ENCODE peak calls at places on chromosomes 13 and 19, in seven cellular contexts. N, K, E, M, V, B and X are unnamed samples.

GRCh38 chr19:13092608-13093260 is 9.9 kb downstream of the LYL1 start:
- DNase-seq in B (no peak), E (peak; percentile 58), V (no peak), N (no peak), K (no peak), M (peak; percentile 20), X (no peak)

GRCh38 chr13:65965496-65965895 is 1264.6 kb downstream of the PCDH9 start:
- DNase-seq in E (peak; percentile 20), K (no peak), N (no peak), V (no peak), B (peak; percentile 33), M (no peak), X (no peak)

GRCh38 chr13:74250738-74251190 is 116.6 kb upstream of the KLF12 start:
- DNase-seq in E (peak; percentile 75), V (no peak), N (no peak), K (no peak), M (no peak), B (peak; percentile 42), X (no peak)

GRCh38 chr19:35429698-35430097 is 18.4 kb upstream of the FFAR2 start:
- DNase-seq in M (no peak), E (no peak), B (no peak), K (peak; percentile 39), N (no peak), V (no peak), X (no peak)

GRCh38 chr19:30999726-31000125 is 349.5 kb downstream of the TSHZ3 start:
- DNase-seq in B (no peak), V (no peak), N (no peak), K (no peak), M (no peak), E (no peak), X (no peak)

GRCh38 chr13:105035092-105035491 is 1500.4 kb downstream of the EFNB2 start:
- DNase-seq in B (no peak), K (no peak), M (peak; percentile 67), E (no peak), V (no peak), N (no peak), X (no peak)

GRCh38 chr13:78323848-78324247 is 279.5 kb downstream of the POU4F1 start:
- DNase-seq in B (peak; percentile 2), E (no peak), K (no peak), V (no peak), M (peak; percentile 66), N (no peak), X (no peak)

GRCh38 chr19:38034153-38034835 is 127.3 kb downstream of the SIPA1L3 start:
- DNase-seq in M (no peak), V (no peak), N (no peak), K (no peak), E (peak; percentile 62), B (no peak), X (peak; percentile 81)

GRCh38 chr13:27599845-27600553 is 20.3 kb downstream of the LNX2 start:
- DNase-seq in B (peak; percentile 67), E (peak; percentile 67), K (peak; percentile 31), V (no peak), N (peak; percentile 23), M (peak; percentile 70), X (no peak)

GRCh38 chr19:17861542-17862402 is 2.1 kb downstream of the RPL18A start:
- DNase-seq in M (no peak), N (no peak), E (no peak), V (no peak), B (no peak), K (no peak), X (no peak)

GRCh38 chr19:3651684-3652083 is 25.1 kb upstream of the CACTIN start:
- DNase-seq in M (no peak), V (no peak), E (no peak), N (no peak), B (no peak), K (no peak), X (no peak)

GRCh38 chr13:30690282-30691188 is 44.8 kb upstream of the ALOX5AP start:
- DNase-seq in M (no peak), E (peak; percentile 99), K (peak; percentile 31), B (peak; percentile 98), N (peak; percentile 75), V (no peak), X (peak; percentile 87)

GRCh38 chr19:41531438-41532311 is 44.3 kb upstream of the CEACAM21 start:
- DNase-seq in N (no peak), M (peak; percentile 98), E (peak; percentile 31), K (peak; percentile 72), B (peak; percentile 56), V (no peak), X (peak; percentile 84)

GRCh38 chr19:1520203-1520780 is 3.6 kb upstream of the PLK5 start:
- DNase-seq in E (no peak), M (no peak), V (no peak), K (no peak), N (no peak), B (no peak), X (no peak)

GRCh38 chr19:45601524-45602522 is at the start of gene GPR4:
- DNase-seq in M (no peak), B (no peak), V (peak; percentile 81), N (peak; percentile 45), K (peak; percentile 47), E (no peak), X (no peak)

GRCh38 chr13:102191951-102192461 is 209.8 kb downstream of the FGF14 start:
- DNase-seq in M (peak; percentile 4), V (no peak), K (no peak), B (peak; percentile 92), E (peak; percentile 62), N (no peak), X (no peak)

GRCh38 chr19:33947565-33947964 is 150.9 kb downstream of the KCTD15 start:
- DNase-seq in M (no peak), V (no peak), E (no peak), B (no peak), N (no peak), K (peak; percentile 3), X (peak; percentile 54)

GRCh38 chr19:2719910-2720776 is 1.0 kb downstream of the DIRAS1 start:
- DNase-seq in M (no peak), K (no peak), N (no peak), V (peak; percentile 63), E (peak; percentile 40), B (peak; percentile 26), X (no peak)

GRCh38 chr13:42876270-42876714 is 94.9 kb downstream of the FAM216B start:
- DNase-seq in M (no peak), N (no peak), E (no peak), K (no peak), B (no peak), V (peak; percentile 51), X (peak; percentile 59)

GRCh38 chr13:48188640-48189039 is 44.4 kb upstream of the ITM2B start:
- DNase-seq in V (no peak), N (no peak), M (no peak), E (no peak), K (no peak), B (no peak), X (no peak)

GRCh38 chr13:41053384-41053826 is 7.9 kb upstream of the WBP4 start:
- DNase-seq in N (no peak), E (peak; percentile 49), M (no peak), V (no peak), B (peak; percentile 63), K (peak; percentile 14), X (no peak)

GRCh38 chr13:80550856-80551532 is 210.1 kb upstream of the SPRY2 start:
- DNase-seq in N (no peak), V (no peak), M (peak; percentile 31), K (peak; percentile 0), E (no peak), B (peak; percentile 37), X (no peak)

GRCh38 chr19:49427855-49428546 is 2.8 kb downstream of the GFY start:
- DNase-seq in N (no peak), B (no peak), K (peak; percentile 73), V (peak; percentile 89), E (no peak), M (no peak), X (peak; percentile 78)

DNA sequence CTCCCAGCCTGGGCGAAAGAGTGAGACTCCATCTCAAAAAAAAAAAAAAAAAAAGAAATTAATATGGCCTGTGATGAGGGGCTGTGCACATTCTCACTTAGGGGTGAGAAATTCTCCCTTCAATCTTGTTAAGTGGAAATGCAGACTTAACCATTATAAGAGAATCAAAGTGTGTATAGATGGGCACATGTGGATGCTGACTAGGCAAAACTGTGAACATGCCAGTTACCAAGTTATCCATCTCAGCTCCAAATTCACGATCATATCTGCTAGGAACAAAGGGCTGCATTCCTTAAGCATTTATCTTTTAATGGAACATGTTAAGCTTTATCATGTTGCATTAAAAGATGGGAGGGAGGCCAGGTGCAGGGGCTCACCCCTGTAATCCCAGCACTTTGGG is 4.3 kb downstream of the ZNF560 start:
- DNase-seq in B (no peak), N (no peak), K (no peak), E (no peak), M (no peak), V (no peak), X (no peak)
- H3K9me3 ChIP-seq in B (no peaks in the 10 kb centered on the region), N (no peaks in the 10 kb centered on the region), K (peaks cover 4% of the 10 kb centered on the region), E (peaks cover 9% of the 10 kb centered on the region), M (peaks cover 1% of the 10 kb centered on the region), V (peaks cover 62% of the 10 kb centered on the region), X (peaks cover 16% of the 10 kb centered on the region)

DNA sequence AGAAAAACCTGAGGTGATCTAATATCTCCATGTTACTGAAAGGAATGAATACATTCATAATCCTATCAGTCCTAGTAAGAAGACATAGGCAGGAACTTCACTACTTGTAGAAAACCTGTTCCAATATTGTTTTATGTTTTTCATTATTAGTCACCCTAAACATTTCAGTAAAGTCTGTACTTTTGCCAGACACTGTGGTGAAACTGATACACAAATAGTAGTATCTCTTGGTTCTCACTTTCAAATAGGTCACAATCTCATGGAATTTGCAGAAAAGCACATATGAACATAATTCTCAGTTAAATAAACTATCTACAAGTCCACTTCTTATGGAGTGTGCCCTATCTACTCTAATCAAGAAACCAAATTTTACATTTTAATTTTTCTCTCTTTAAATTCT is 88.3 kb upstream of the PCDH9 start:
- DNase-seq in N (no peak), E (peak; percentile 16), V (no peak), K (no peak), B (peak; percentile 17), M (no peak), X (no peak)
- H3K4me2 ChIP-seq in N (no peak overlapping the region), E (no peak overlapping the region), V (no peak overlapping the region), K (no peak overlapping the region), B (no peak overlapping the region), M (no peak overlapping the region), X (no peak overlapping the region)

GRCh38 chr19:20238025-20238623 is 71.1 kb downstream of the ZNF486 start:
- DNase-seq in M (peak; percentile 88), K (peak; percentile 75), E (peak; percentile 77), B (peak; percentile 90), N (peak; percentile 90), V (peak; percentile 97), X (peak; percentile 98)

GRCh38 chr19:20233105-20233504 is 66.1 kb downstream of the ZNF486 start:
- DNase-seq in K (peak; percentile 44), V (no peak), M (no peak), E (no peak), B (no peak), N (peak; percentile 51), X (no peak)

DNA sequence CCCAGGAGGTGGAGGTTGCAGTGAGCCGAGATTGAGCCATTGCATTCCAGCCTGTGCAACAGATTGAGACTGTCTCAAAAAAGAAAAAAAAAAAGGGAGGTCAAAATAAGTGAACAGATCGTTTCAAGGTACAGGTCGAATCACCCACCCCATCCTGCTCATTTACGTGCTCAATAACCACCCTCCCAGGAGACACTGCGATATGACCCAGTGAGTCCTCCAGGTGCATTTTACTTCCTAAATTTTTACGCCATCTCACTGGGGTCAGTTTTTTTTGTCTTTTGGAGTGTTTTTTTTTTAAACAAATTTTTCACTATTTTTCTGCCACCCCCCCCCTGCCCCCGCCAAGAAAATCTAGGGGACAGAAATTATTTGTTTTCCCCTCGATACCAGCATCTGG is 68.1 kb downstream of the ZNF486 start:
- DNase-seq in E (no peak), M (no peak), V (no peak), N (no peak), B (no peak), K (no peak), X (peak; percentile 70)
- H3K9me3 ChIP-seq in E (peaks cover 7% of the 10 kb centered on the region), M (no peaks in the 10 kb centered on the region), V (no peaks in the 10 kb centered on the region), N (no peaks in the 10 kb centered on the region), B (no peaks in the 10 kb centered on the region), K (no peaks in the 10 kb centered on the region), X (peaks cover 28% of the 10 kb centered on the region)

GRCh38 chr13:52406629-52407028 is 657 bp upstream of the THSD1 start:
- DNase-seq in V (no peak), E (no peak), K (no peak), M (no peak), B (no peak), N (no peak), X (no peak)
- H3K4me2 ChIP-seq in V (peak overlapping the region; percentile 59), E (no peak overlapping the region), K (no peak overlapping the region), M (peak overlapping the region; percentile 99), B (no peak overlapping the region), N (peak overlapping the region; percentile 96), X (no peak overlapping the region)